ENCODE peak calls at places on chromosomes 5 and 9, in four cellular contexts. I is A549, M is NCI-H1092 treated with DMSO at 0.1 percent for 48 hours, V is GM12865. H is an unnamed sample.
A peak's percentile ranks its signal among the peaks of the same experiment; 100 is the strongest.

GRCh38 chr5:56176155-56176798 is 56.9 kb downstream of the ANKRD55 start:
- DNase-seq in V (no peak), M (no peak), I (no peak), H (no peak)

GRCh38 chr5:1479581-1480188 is 34.4 kb upstream of the SLC6A3 start:
- DNase-seq in V (peak; percentile 61), I (peak; percentile 40), M (peak; percentile 6), H (peak; percentile 42)

GRCh38 chr5:81971086-81971693 is 633 bp upstream of the ATG10 start:
- DNase-seq in M (peak; percentile 69), I (peak; percentile 47), V (peak; percentile 49), H (peak; percentile 39)

GRCh38 chr9:93830606-93831005 is 124.5 kb downstream of the BARX1 start:
- DNase-seq in V (no peak), M (no peak), I (no peak), H (no peak)

GRCh38 chr5:153617190-153617589 is 126.7 kb downstream of the GRIA1 start:
- DNase-seq in I (no peak), M (no peak), V (no peak), H (peak; percentile 56)

GRCh38 chr9:76419782-76420380 is 25.7 kb upstream of the RFK start:
- DNase-seq in M (peak; percentile 6), V (peak; percentile 41), I (peak; percentile 43), H (peak; percentile 51)

GRCh38 chr9:93052791-93053540 is 5.5 kb upstream of the SUSD3 start:
- DNase-seq in M (peak; percentile 70), I (no peak), V (no peak), H (no peak)

GRCh38 chr5:168807261-168807660 is 228.1 kb upstream of the PANK3 start:
- DNase-seq in V (no peak), M (no peak), I (no peak), H (no peak)

GRCh38 chr5:179821298-179822058 is 773 bp downstream of the SQSTM1 start:
- DNase-seq in I (peak; percentile 95), V (peak; percentile 93), M (peak; percentile 71), H (peak; percentile 96)

GRCh38 chr5:6383376-6383775 is 5.0 kb upstream of the MED10 start:
- DNase-seq in M (no peak), V (no peak), I (no peak), H (no peak)

GRCh38 chr5:567664-568060 is 43.4 kb upstream of the SLC9A3 start:
- DNase-seq in V (no peak), M (no peak), I (no peak), H (no peak)

GRCh38 chr9:28234899-28235277 is 661.6 kb upstream of the C9orf72 start:
- DNase-seq in M (no peak), I (no peak), V (no peak), H (no peak)

GRCh38 chr5:17860660-17861315 is 226.5 kb downstream of the TAF11L14 start:
- DNase-seq in I (peak; percentile 10), V (no peak), M (no peak), H (no peak)

H was measured in dermis blood vessel endothelial cell.